ENCODE peak calls at places on chromosomes 2 and 18, in seven cellular contexts. N is iPS DF 6.9; A is adipocyte; B is HepG2; R is Karpas-422; K is CD4-positive, alpha-beta memory T cell; P is cardiac muscle cell. I is an unnamed sample.

GRCh38 chr2:231038483-231039293 is 1.4 kb downstream of the C2orf72 start:
- DNase-seq in P (no peak), B (no peak), A (no peak), N (no peak), K (no peak), R (no peak), I (no peak)

GRCh38 chr2:29443627-29444026 is 328.4 kb downstream of the CLIP4 start:
- DNase-seq in A (no peak), K (no peak), N (no peak), P (peak; percentile 59), R (peak; percentile 46), B (no peak), I (no peak)

GRCh38 chr2:28624798-28625701 is 126.6 kb upstream of the PPP1CB start:
- DNase-seq in P (peak; percentile 84), A (no peak), N (no peak), R (no peak), K (peak; percentile 80), B (peak; percentile 47), I (peak; percentile 66)

GRCh38 chr2:175001546-175001945 is 3.6 kb downstream of the CHN1 start:
- DNase-seq in K (no peak), P (no peak), N (no peak), B (no peak), R (no peak), A (no peak), I (peak; percentile 34)

GRCh38 chr2:71995067-71995665 is 152.5 kb downstream of the CYP26B1 start:
- DNase-seq in A (peak; percentile 60), K (no peak), B (peak; percentile 43), R (peak; percentile 76), N (no peak), P (no peak), I (peak; percentile 26)

GRCh38 chr2:218648473-218649100 is 10.8 kb downstream of the ZNF142 start:
- DNase-seq in K (peak; percentile 45), B (peak; percentile 56), A (peak; percentile 81), P (peak; percentile 63), R (peak; percentile 88), N (no peak), I (peak; percentile 64)

GRCh38 chr2:70854416-70854815 is 18.8 kb upstream of the CD207 start:
- DNase-seq in A (no peak), P (no peak), R (no peak), B (no peak), K (no peak), N (no peak), I (no peak)

GRCh38 chr2:233848276-233848675 is 6.1 kb downstream of the HJURP start:
- DNase-seq in A (no peak), P (no peak), K (no peak), B (no peak), R (no peak), N (no peak), I (no peak)

GRCh38 chr2:122182631-122183030 is 427.2 kb downstream of the TSN start:
- DNase-seq in N (no peak), R (no peak), A (no peak), K (no peak), P (no peak), B (no peak), I (no peak)

GRCh38 chr18:79528846-79529245 is 133.1 kb downstream of the NFATC1 start:
- DNase-seq in A (peak; percentile 84), B (peak; percentile 36), P (peak; percentile 71), K (peak; percentile 75), R (peak; percentile 90), N (peak; percentile 63), I (peak; percentile 54)

GRCh38 chr18:3493501-3494244 is 43.7 kb downstream of the TGIF1 start:
- DNase-seq in R (peak; percentile 81), N (no peak), B (no peak), A (no peak), P (no peak), K (no peak), I (no peak)

DNA sequence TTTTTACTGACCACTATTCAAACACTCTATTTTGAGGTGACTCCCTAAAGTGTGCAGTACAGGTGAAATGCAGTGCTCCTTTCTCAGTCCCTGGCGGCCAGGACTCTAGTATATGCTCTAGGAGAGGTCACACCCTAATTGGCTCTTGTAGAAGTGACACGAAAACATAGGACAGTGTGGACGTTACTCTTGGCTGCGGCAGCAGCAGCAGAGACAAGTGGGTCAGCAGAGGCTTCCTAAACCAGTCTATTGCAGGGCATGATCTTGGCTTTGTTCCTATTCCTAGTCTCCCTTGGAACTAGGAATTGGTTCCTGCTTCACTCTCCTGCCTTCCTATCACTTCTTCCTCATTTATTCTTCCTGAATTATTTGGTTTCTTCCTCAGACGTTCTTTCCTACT is 10.1 kb upstream of the ONECUT2 start:
- DNase-seq in N (no peak), R (peak; percentile 10), K (no peak), P (no peak), B (no peak), A (no peak), I (no peak)
- H3K27me3 ChIP-seq in N (peaks cover 15% of the 10 kb centered on the region), R (no peaks in the 10 kb centered on the region), K (peaks cover 14% of the 10 kb centered on the region), P (peaks cover 89% of the 10 kb centered on the region), B (no peaks in the 10 kb centered on the region), A (peaks cover 45% of the 10 kb centered on the region), I (peaks cover 17% of the 10 kb centered on the region)

GRCh38 chr2:44802409-44803099 is 138.9 kb upstream of the SIX3 start:
- DNase-seq in N (peak; percentile 92), B (no peak), P (peak; percentile 35), A (no peak), R (no peak), K (no peak), I (no peak)
- H3K4me3 ChIP-seq in N (peak overlapping the region; percentile 34), B (no peak overlapping the region), P (peak overlapping the region; percentile 20), A (no peak overlapping the region), R (no peak overlapping the region), K (no peak overlapping the region), I (no peak overlapping the region)

DNA sequence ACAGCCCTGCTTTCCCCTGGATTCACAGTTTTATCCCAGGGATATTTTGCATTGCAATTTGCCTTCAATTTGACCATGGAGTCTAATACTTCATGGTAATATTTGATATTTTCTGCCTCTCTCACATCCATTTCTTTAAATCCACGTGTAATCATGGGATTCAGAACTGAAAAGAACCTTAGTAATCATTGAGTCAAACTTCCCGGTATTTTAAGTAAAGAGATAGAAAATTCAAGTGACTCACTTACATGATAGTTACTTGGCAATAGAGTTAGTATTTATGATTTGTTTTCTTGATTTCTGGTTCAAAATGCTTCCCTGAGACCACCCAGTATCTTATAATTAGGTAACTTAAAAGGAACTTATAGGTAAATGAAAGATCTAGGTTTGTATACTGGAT is 33.7 kb upstream of the CDC42EP3 start:
- DNase-seq in A (no peak), K (no peak), R (no peak), P (no peak), B (no peak), N (no peak), I (no peak)
- H3K27me3 ChIP-seq in A (no peaks in the 10 kb centered on the region), K (no peaks in the 10 kb centered on the region), R (no peaks in the 10 kb centered on the region), P (no peaks in the 10 kb centered on the region), B (no peaks in the 10 kb centered on the region), N (no peaks in the 10 kb centered on the region), I (no peaks in the 10 kb centered on the region)

DNA sequence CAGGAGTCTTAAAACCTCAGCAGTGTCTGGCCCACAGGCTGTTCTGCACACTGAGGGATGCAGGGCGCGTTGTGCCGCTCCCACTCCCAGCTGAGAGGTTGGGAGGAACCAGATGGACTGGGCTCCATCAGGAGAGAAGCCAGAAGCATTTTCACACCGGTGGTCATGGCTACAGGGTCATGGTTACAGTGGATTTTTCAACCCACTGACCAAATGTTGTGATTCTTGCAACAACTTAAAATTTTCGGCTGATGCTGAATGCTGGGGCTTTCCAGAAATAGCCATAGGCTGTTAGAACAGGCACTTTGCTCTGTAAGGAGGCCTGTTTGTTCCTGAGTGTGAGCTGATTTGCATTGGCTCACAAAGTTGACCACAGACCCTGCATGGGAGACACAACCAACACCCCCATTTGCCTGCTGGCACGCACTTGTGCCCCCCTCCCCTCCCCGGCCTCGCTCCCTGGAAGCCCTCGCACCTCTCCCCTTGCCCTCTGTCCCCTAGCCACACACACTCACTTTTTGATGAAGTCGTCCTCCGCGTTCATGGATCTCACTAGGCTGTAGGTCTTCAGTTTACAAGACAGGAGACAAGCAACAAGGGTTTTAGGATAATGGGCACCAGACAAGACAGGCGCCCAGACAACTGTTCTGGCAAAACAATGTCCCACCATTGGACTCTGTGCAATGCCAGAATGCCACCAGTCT is 3.4 kb downstream of the LPIN1 start:
- DNase-seq in P (no peak), K (no peak), B (no peak), N (no peak), R (no peak), A (no peak), I (no peak)
- H3K4me3 ChIP-seq in P (no peak overlapping the region), K (no peak overlapping the region), B (no peak overlapping the region), N (no peak overlapping the region), R (no peak overlapping the region), A (peak overlapping the region; percentile 88), I (no peak overlapping the region)

I was measured in small intestine.